ENCODE peak calls at places on chromosome 22, in eight cellular contexts. One of them, this sample, is unnamed.
A peak's percentile ranks its signal among the peaks of the same experiment; 100 is the strongest.

GRCh38 chr22:17638432-17639237 is at the start of gene BCL2L13:
- DNase-seq in A673: peak; percentile 91
- DNase-seq in PC-3: peak; percentile 86
- DNase-seq in pancreas: peak; percentile 93
- DNase-seq in fibroblast of lung: peak; percentile 91
- DNase-seq in A549: peak; percentile 75
- DNase-seq in cardiac muscle cell: peak; percentile 96
- DNase-seq in GM12878: peak; percentile 57
- DNase-seq in this sample: peak; percentile 79

GRCh38 chr22:19168088-19168890 is 10.2 kb downstream of the SLC25A1 start:
- DNase-seq in cardiac muscle cell: no peak
- DNase-seq in A673: no peak
- DNase-seq in pancreas: no peak
- DNase-seq in fibroblast of lung: no peak
- DNase-seq in GM12878: no peak
- DNase-seq in A549: no peak
- DNase-seq in PC-3: no peak
- DNase-seq in this sample: no peak

GRCh38 chr22:37161442-37161841 is 11.7 kb upstream of the IL2RB start:
- DNase-seq in cardiac muscle cell: no peak
- DNase-seq in fibroblast of lung: no peak
- DNase-seq in PC-3: peak; percentile 10
- DNase-seq in A673: peak; percentile 21
- DNase-seq in pancreas: no peak
- DNase-seq in A549: peak; percentile 25
- DNase-seq in GM12878: no peak
- DNase-seq in this sample: no peak

GRCh38 chr22:17257578-17257977 is 38.3 kb upstream of the ADA2 start:
- DNase-seq in A673: no peak
- DNase-seq in pancreas: no peak
- DNase-seq in A549: no peak
- DNase-seq in PC-3: no peak
- DNase-seq in fibroblast of lung: no peak
- DNase-seq in cardiac muscle cell: no peak
- DNase-seq in GM12878: no peak
- DNase-seq in this sample: no peak

GRCh38 chr22:35198738-35199137 is 58.6 kb upstream of the HMGXB4 start:
- DNase-seq in pancreas: no peak
- DNase-seq in GM12878: no peak
- DNase-seq in PC-3: no peak
- DNase-seq in A549: no peak
- DNase-seq in cardiac muscle cell: no peak
- DNase-seq in A673: no peak
- DNase-seq in fibroblast of lung: no peak
- DNase-seq in this sample: no peak

GRCh38 chr22:39416319-39416718 is 16.7 kb downstream of the TAB1 start:
- DNase-seq in pancreas: no peak
- DNase-seq in A673: no peak
- DNase-seq in PC-3: no peak
- DNase-seq in cardiac muscle cell: no peak
- DNase-seq in GM12878: no peak
- DNase-seq in A549: no peak
- DNase-seq in fibroblast of lung: no peak
- DNase-seq in this sample: no peak

GRCh38 chr22:49979587-49980264 is 19.2 kb downstream of the PIM3 start:
- DNase-seq in fibroblast of lung: peak; percentile 45
- DNase-seq in PC-3: peak; percentile 63
- DNase-seq in A673: peak; percentile 67
- DNase-seq in cardiac muscle cell: no peak
- DNase-seq in GM12878: no peak
- DNase-seq in A549: peak; percentile 33
- DNase-seq in pancreas: peak; percentile 33
- DNase-seq in this sample: no peak

GRCh38 chr22:21688706-21689381 is 23.0 kb downstream of the PPIL2 start:
- DNase-seq in PC-3: no peak
- DNase-seq in cardiac muscle cell: no peak
- DNase-seq in GM12878: no peak
- DNase-seq in fibroblast of lung: no peak
- DNase-seq in A549: no peak
- DNase-seq in A673: no peak
- DNase-seq in pancreas: no peak
- DNase-seq in this sample: peak; percentile 34

GRCh38 chr22:37636186-37636948 is 3.1 kb upstream of the SH3BP1 start:
- DNase-seq in A549: no peak
- DNase-seq in A673: peak; percentile 58
- DNase-seq in pancreas: no peak
- DNase-seq in PC-3: no peak
- DNase-seq in cardiac muscle cell: no peak
- DNase-seq in GM12878: no peak
- DNase-seq in fibroblast of lung: peak; percentile 93
- DNase-seq in this sample: no peak

GRCh38 chr22:21764038-21764804 is 28.6 kb upstream of the YPEL1 start:
- DNase-seq in A549: no peak
- DNase-seq in fibroblast of lung: no peak
- DNase-seq in cardiac muscle cell: no peak
- DNase-seq in PC-3: no peak
- DNase-seq in pancreas: no peak
- DNase-seq in GM12878: no peak
- DNase-seq in A673: no peak
- DNase-seq in this sample: no peak

GRCh38 chr22:38176170-38176741 is 5.4 kb downstream of the PLA2G6 start:
- DNase-seq in A549: no peak
- DNase-seq in PC-3: no peak
- DNase-seq in fibroblast of lung: peak; percentile 75
- DNase-seq in A673: no peak
- DNase-seq in pancreas: peak; percentile 51
- DNase-seq in cardiac muscle cell: no peak
- DNase-seq in GM12878: peak; percentile 65
- DNase-seq in this sample: no peak

GRCh38 chr22:39734866-39735265 is 158.7 kb downstream of the ENTHD1 start:
- DNase-seq in fibroblast of lung: no peak
- DNase-seq in cardiac muscle cell: no peak
- DNase-seq in A549: no peak
- DNase-seq in PC-3: no peak
- DNase-seq in pancreas: no peak
- DNase-seq in A673: no peak
- DNase-seq in GM12878: no peak
- DNase-seq in this sample: no peak

GRCh38 chr22:27990879-27991278 is 71.8 kb upstream of the PITPNB start:
- DNase-seq in A673: peak; percentile 33
- DNase-seq in PC-3: peak; percentile 6
- DNase-seq in pancreas: no peak
- DNase-seq in GM12878: no peak
- DNase-seq in A549: peak; percentile 13
- DNase-seq in fibroblast of lung: peak; percentile 49
- DNase-seq in cardiac muscle cell: peak; percentile 61
- DNase-seq in this sample: no peak

GRCh38 chr22:19097518-19097917 is 24.7 kb downstream of the DGCR2 start:
- DNase-seq in PC-3: no peak
- DNase-seq in A673: no peak
- DNase-seq in cardiac muscle cell: no peak
- DNase-seq in pancreas: peak; percentile 51
- DNase-seq in fibroblast of lung: no peak
- DNase-seq in A549: no peak
- DNase-seq in GM12878: no peak
- DNase-seq in this sample: no peak

GRCh38 chr22:16949561-16949960 is 58.5 kb downstream of the GAB4 start:
- DNase-seq in PC-3: no peak
- DNase-seq in A549: no peak
- DNase-seq in fibroblast of lung: no peak
- DNase-seq in GM12878: peak; percentile 31
- DNase-seq in pancreas: no peak
- DNase-seq in A673: no peak
- DNase-seq in cardiac muscle cell: no peak
- DNase-seq in this sample: no peak

GRCh38 chr22:50702261-50702671 is 29.6 kb downstream of the SHANK3 start:
- DNase-seq in A673: no peak
- DNase-seq in A549: no peak
- DNase-seq in GM12878: no peak
- DNase-seq in PC-3: no peak
- DNase-seq in cardiac muscle cell: no peak
- DNase-seq in pancreas: no peak
- DNase-seq in fibroblast of lung: no peak
- DNase-seq in this sample: no peak

GRCh38 chr22:42877597-42878340 is 20.7 kb upstream of the ARFGAP3 start:
- DNase-seq in A549: no peak
- DNase-seq in pancreas: peak; percentile 64
- DNase-seq in A673: no peak
- DNase-seq in fibroblast of lung: no peak
- DNase-seq in PC-3: no peak
- DNase-seq in cardiac muscle cell: peak; percentile 51
- DNase-seq in GM12878: no peak
- DNase-seq in this sample: no peak
- H3K27ac ChIP-seq in A549: no peak overlapping the region
- H3K27ac ChIP-seq in pancreas: peak overlapping the region; percentile 96
- H3K27ac ChIP-seq in A673: no peak overlapping the region
- H3K27ac ChIP-seq in fibroblast of lung: no peak overlapping the region
- H3K27ac ChIP-seq in PC-3: no peak overlapping the region
- H3K27ac ChIP-seq in cardiac muscle cell: no peak overlapping the region
- H3K27ac ChIP-seq in GM12878: no peak overlapping the region
- H3K27ac ChIP-seq in this sample: peak overlapping the region; percentile 15

GRCh38 chr22:23271597-23271908 is 91.2 kb downstream of the BCR start:
- DNase-seq in fibroblast of lung: no peak
- DNase-seq in GM12878: no peak
- DNase-seq in PC-3: no peak
- DNase-seq in cardiac muscle cell: no peak
- DNase-seq in pancreas: no peak
- DNase-seq in A673: no peak
- DNase-seq in A549: no peak
- DNase-seq in this sample: no peak

GRCh38 chr22:23269441-23270211 is 89.3 kb downstream of the BCR start:
- DNase-seq in A549: no peak
- DNase-seq in A673: no peak
- DNase-seq in GM12878: no peak
- DNase-seq in cardiac muscle cell: peak; percentile 15
- DNase-seq in fibroblast of lung: no peak
- DNase-seq in PC-3: no peak
- DNase-seq in pancreas: no peak
- DNase-seq in this sample: no peak

GRCh38 chr22:23268877-23269276 is 88.6 kb downstream of the BCR start:
- DNase-seq in PC-3: no peak
- DNase-seq in A549: no peak
- DNase-seq in cardiac muscle cell: no peak
- DNase-seq in GM12878: no peak
- DNase-seq in A673: no peak
- DNase-seq in fibroblast of lung: no peak
- DNase-seq in pancreas: no peak
- DNase-seq in this sample: no peak

GRCh38 chr22:23270798-23271596 is 90.7 kb downstream of the BCR start:
- DNase-seq in PC-3: no peak
- DNase-seq in A549: no peak
- DNase-seq in cardiac muscle cell: no peak
- DNase-seq in pancreas: no peak
- DNase-seq in fibroblast of lung: no peak
- DNase-seq in GM12878: no peak
- DNase-seq in A673: no peak
- DNase-seq in this sample: no peak

DNA sequence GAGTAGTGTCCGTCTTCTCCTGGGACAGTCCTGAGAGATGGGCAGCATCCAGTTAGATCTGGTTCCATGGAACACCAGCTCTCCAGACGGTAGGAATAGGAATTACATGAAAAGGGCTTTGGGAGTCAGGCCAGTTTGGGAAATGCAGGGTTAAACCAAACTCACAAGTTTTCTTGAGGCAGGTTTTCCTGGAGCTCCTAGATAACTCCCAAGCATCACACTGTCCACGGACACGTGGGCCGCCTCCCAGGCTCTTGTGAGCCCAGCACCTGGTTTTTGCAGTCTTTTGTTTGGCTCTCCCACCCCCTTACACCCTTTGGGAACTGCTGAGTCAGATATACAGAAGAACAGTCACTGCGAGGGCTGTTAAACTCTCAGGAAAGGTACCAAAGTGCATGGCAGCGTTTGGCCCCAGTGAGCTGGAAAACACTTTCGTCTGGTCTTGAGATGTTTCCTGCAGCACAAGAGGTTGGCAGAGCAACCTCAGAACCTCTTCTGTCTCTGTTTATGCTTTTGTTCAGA is 90.0 kb downstream of the BCR start:
- DNase-seq in fibroblast of lung: peak; percentile 27
- DNase-seq in GM12878: no peak
- DNase-seq in pancreas: no peak
- DNase-seq in A673: no peak
- DNase-seq in cardiac muscle cell: no peak
- DNase-seq in PC-3: no peak
- DNase-seq in A549: no peak
- DNase-seq in this sample: no peak
- TF ChIP-seq CTCF in fibroblast of lung: no peak
- TF ChIP-seq CTCF in GM12878: no peak
- TF ChIP-seq CTCF in pancreas: no peak
- TF ChIP-seq CTCF in A673: no peak
- TF ChIP-seq CTCF in cardiac muscle cell: no peak
- TF ChIP-seq CTCF in PC-3: no peak
- TF ChIP-seq CTCF in A549: no peak
- TF ChIP-seq CTCF in this sample: no peak

GRCh38 chr22:29044657-29045176 is 16.9 kb downstream of the C22orf31 start:
- DNase-seq in A673: no peak
- DNase-seq in pancreas: no peak
- DNase-seq in fibroblast of lung: peak; percentile 70
- DNase-seq in PC-3: no peak
- DNase-seq in GM12878: no peak
- DNase-seq in cardiac muscle cell: no peak
- DNase-seq in A549: no peak
- DNase-seq in this sample: peak; percentile 6
- H3K27ac ChIP-seq in A673: no peak overlapping the region
- H3K27ac ChIP-seq in pancreas: peak overlapping the region; percentile 73
- H3K27ac ChIP-seq in fibroblast of lung: peak overlapping the region; percentile 81
- H3K27ac ChIP-seq in PC-3: peak overlapping the region; percentile 41
- H3K27ac ChIP-seq in GM12878: no peak overlapping the region
- H3K27ac ChIP-seq in cardiac muscle cell: no peak overlapping the region
- H3K27ac ChIP-seq in A549: peak overlapping the region; percentile 81
- H3K27ac ChIP-seq in this sample: peak overlapping the region; percentile 9

GRCh38 chr22:31178859-31179258 is 18.9 kb downstream of the RNF185 start:
- DNase-seq in cardiac muscle cell: no peak
- DNase-seq in A549: no peak
- DNase-seq in GM12878: no peak
- DNase-seq in fibroblast of lung: no peak
- DNase-seq in A673: no peak
- DNase-seq in pancreas: no peak
- DNase-seq in PC-3: no peak
- DNase-seq in this sample: no peak

GRCh38 chr22:31179345-31179744 is 19.4 kb downstream of the RNF185 start:
- DNase-seq in GM12878: no peak
- DNase-seq in cardiac muscle cell: no peak
- DNase-seq in fibroblast of lung: no peak
- DNase-seq in A549: no peak
- DNase-seq in PC-3: peak; percentile 92
- DNase-seq in pancreas: no peak
- DNase-seq in A673: peak; percentile 50
- DNase-seq in this sample: peak; percentile 63

GRCh38 chr22:31176923-31177322 is 16.9 kb downstream of the RNF185 start:
- DNase-seq in cardiac muscle cell: no peak
- DNase-seq in PC-3: no peak
- DNase-seq in A673: no peak
- DNase-seq in fibroblast of lung: no peak
- DNase-seq in pancreas: no peak
- DNase-seq in A549: no peak
- DNase-seq in GM12878: no peak
- DNase-seq in this sample: no peak

GRCh38 chr22:31173386-31174145 is 13.6 kb downstream of the RNF185 start:
- DNase-seq in PC-3: peak; percentile 72
- DNase-seq in pancreas: no peak
- DNase-seq in fibroblast of lung: peak; percentile 81
- DNase-seq in A549: peak; percentile 16
- DNase-seq in cardiac muscle cell: no peak
- DNase-seq in A673: no peak
- DNase-seq in GM12878: no peak
- DNase-seq in this sample: peak; percentile 68

GRCh38 chr22:31177420-31178162 is 17.6 kb downstream of the RNF185 start:
- DNase-seq in A673: no peak
- DNase-seq in GM12878: no peak
- DNase-seq in cardiac muscle cell: no peak
- DNase-seq in A549: no peak
- DNase-seq in pancreas: no peak
- DNase-seq in fibroblast of lung: peak; percentile 54
- DNase-seq in PC-3: peak; percentile 25
- DNase-seq in this sample: peak; percentile 86
- TF ChIP-seq CTCF in A673: no peak
- TF ChIP-seq CTCF in GM12878: no peak
- TF ChIP-seq CTCF in cardiac muscle cell: no peak
- TF ChIP-seq CTCF in A549: no peak
- TF ChIP-seq CTCF in pancreas: no peak
- TF ChIP-seq CTCF in fibroblast of lung: no peak
- TF ChIP-seq CTCF in PC-3: no peak
- TF ChIP-seq CTCF in this sample: no peak

This sample was measured in RWPE1.